ENCODE peak calls at places on chromosome 15, in five cellular contexts. W is AG09319, Z is lower lobe of right lung, X is MM.1S, T is A549. G is an unnamed sample.

GRCh38 chr15:60975951-60976350 is 253.2 kb downstream of the RORA start:
- DNase-seq in W (no peak), Z (no peak), X (no peak), T (no peak), G (no peak)

GRCh38 chr15:77983708-77984445 is 93.6 kb downstream of the TBC1D2B start:
- DNase-seq in W (no peak), Z (no peak), X (no peak), T (no peak), G (peak)

GRCh38 chr15:67746450-67746849 is 78.9 kb upstream of the SKOR1 start:
- DNase-seq in W (no peak), Z (no peak), X (no peak), T (no peak), G (peak)

GRCh38 chr15:39498642-39499041 is 82.2 kb upstream of the THBS1 start:
- DNase-seq in W (no peak), Z (no peak), X (no peak), T (no peak), G (no peak)

GRCh38 chr15:80856400-80856799 is 77.2 kb downstream of the CEMIP start:
- DNase-seq in W (no peak), Z (no peak), X (no peak), T (peak), G (peak)

GRCh38 chr15:80978685-80979084 is 10.9 kb downstream of the MESD start:
- DNase-seq in W (no peak), Z (no peak), X (no peak), T (no peak), G (no peak)

GRCh38 chr15:47794266-47794914 is 77.1 kb downstream of the SEMA6D start:
- DNase-seq in W (no peak), Z (no peak), X (no peak), T (no peak), G (no peak)

GRCh38 chr15:48696627-48697312 is 51.3 kb upstream of the FBN1 start:
- DNase-seq in W (no peak), Z (no peak), X (no peak), T (no peak), G (no peak)

GRCh38 chr15:99085413-99086326 is 19.2 kb upstream of the SYNM start:
- DNase-seq in W (no peak), Z (no peak), X (no peak), T (no peak), G (no peak)

GRCh38 chr15:70853270-70853854 is 595 bp downstream of the LARP6 start:
- DNase-seq in W (no peak), Z (no peak), X (no peak), T (peak), G (peak)

GRCh38 chr15:52095597-52096262 is 16.8 kb downstream of the BCL2L10 start:
- DNase-seq in W (peak), Z (no peak), X (no peak), T (peak), G (no peak)

GRCh38 chr15:89112341-89112971 is 24.2 kb downstream of the ABHD2 start:
- DNase-seq in W (no peak), Z (no peak), X (peak), T (no peak), G (no peak)

GRCh38 chr15:47746516-47746915 is 29.2 kb downstream of the SEMA6D start:
- DNase-seq in W (no peak), Z (no peak), X (no peak), T (no peak), G (no peak)

GRCh38 chr15:71634820-71635219 is 175.5 kb upstream of the NR2E3 start:
- DNase-seq in W (peak), Z (no peak), X (peak), T (no peak), G (no peak)

GRCh38 chr15:71151061-71151460 is 35.8 kb downstream of the THSD4 start:
- DNase-seq in W (peak), Z (no peak), X (no peak), T (no peak), G (no peak)

GRCh38 chr15:33729648-33730047 is 238.6 kb upstream of the CHRM5 start:
- DNase-seq in W (no peak), Z (no peak), X (no peak), T (peak), G (no peak)
- TF ChIP-seq CTCF in W (no peak), Z (no peak), X (peak), T (peak), G (no peak)

GRCh38 chr15:100910119-100910518 is 9.0 kb upstream of the LRRK1 start:
- DNase-seq in W (no peak), Z (no peak), X (no peak), T (no peak), G (no peak)
- TF ChIP-seq CTCF in W (peak), Z (no peak), X (no peak), T (peak), G (no peak)

GRCh38 chr15:42066764-42067415 is 27.5 kb downstream of the PLA2G4D start:
- DNase-seq in W (no peak), Z (no peak), X (no peak), T (no peak), G (no peak)
- TF ChIP-seq CTCF in W (no peak), Z (no peak), X (no peak), T (no peak), G (peak)

DNA sequence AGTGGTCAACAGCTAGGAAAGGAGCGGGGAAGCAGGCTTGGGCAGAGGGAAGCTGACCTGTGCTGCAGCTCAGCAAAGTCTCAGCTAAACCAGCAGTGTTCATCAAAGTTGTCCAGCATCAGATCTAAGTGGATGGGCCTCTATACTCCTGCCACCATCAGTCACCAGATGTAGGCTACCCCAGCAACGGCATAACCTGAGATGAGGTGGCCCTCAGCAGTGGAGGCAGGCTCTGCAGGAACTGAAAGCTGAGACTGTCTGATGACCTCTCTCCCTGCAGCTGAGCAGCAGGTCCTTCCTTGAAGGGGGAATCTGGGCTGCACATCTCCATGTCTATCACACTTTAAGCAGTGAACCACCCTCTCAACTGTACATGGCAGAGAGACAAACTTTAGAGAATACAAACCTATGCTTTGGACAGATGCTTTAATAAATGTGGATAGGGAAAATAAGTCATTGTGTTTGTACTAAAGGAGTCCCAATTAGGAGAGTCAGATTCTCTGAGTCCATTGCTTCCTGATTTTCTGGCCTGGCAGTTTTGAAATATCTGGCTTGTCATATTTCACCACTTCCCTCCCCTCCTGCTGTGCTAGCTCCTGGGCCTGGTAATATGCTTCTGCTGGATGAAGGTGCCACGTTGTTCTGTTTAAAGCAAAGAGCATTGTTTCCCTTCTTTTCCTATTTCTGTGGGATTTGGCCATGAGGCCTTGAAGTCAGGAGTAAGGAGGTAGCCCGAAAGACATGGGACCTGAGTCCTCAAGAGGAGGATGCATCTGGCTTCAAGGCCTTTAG is 11.1 kb upstream of the PSTPIP1 start:
- DNase-seq in W (no peak), Z (no peak), X (no peak), T (no peak), G (no peak)
- TF ChIP-seq CTCF in W (no peak), Z (no peak), X (no peak), T (no peak), G (no peak)

DNA sequence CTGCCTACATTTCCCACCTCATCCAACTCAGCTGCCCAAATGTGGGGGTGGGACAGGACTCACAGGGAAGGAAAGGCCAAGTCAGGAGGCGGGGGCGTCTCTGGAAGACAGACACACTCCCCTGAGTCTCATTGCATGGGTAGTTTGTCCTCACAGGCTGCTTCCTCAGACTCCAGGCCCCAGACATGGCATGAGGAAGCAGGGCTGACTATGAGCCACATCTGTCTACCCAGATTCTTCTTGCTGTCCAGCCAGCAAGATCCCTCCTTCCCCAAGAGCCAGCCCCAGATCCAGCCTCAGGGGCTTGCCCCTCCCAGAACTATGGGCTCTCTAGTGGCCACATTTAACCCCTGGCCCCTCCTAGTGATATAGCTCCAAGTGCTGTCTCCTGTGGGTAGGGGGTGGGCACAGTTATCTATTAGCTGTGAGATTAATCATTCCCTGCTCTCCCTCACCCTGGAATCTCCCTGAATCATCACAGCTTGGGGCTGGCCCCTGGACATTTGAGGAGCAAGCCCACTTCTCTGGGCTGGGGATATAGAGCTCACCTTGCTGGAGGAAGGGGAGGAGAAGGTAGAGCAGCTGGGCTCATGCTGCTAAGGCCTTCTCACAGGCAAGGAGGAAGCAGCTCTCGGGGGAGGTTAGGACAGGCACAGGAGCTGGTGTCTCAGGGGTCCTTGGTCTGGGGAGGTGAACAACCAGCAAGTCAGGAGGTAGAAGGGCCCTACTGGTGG is 2.1 kb upstream of the CCDC33 start:
- DNase-seq in W (no peak), Z (no peak), X (no peak), T (no peak), G (no peak)
- TF ChIP-seq CTCF in W (no peak), Z (no peak), X (no peak), T (no peak), G (no peak)

GRCh38 chr15:65386886-65387285 is 9.1 kb upstream of the IGDCC3 start:
- DNase-seq in W (no peak), Z (no peak), X (no peak), T (no peak), G (no peak)
- TF ChIP-seq CTCF in W (no peak), Z (no peak), X (no peak), T (no peak), G (no peak)

DNA sequence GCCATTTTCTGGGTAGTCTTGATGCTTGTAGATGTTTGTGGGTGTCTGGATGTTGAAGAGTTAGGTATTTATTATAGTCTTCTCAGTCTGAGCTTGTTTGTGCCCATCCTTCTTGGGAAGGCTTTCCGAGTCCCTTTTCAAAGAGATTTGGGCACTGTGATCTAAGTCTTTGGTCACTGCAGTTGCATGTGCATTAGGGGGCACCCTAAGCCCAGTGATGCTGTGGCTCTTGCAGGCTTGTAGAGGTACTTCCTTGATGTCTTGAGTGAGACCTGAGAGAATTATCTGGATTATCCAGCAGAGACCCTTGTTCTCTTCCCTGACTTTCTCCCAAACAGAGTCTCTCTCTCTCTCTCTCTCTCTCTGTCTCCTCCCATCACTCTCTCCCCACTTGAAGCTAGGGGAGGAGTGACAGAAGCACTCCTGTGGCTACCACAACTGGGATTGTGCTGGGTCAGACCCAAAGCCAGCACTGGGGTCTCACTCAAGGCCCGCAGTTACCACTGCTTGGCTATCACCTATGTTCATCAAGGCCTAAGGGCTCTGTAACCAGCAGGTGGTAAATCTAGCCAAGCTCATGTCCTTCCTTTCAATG is 68.5 kb downstream of the TMCO5A start:
- DNase-seq in W (peak), Z (peak), X (peak), T (no peak), G (peak)
- TF ChIP-seq CTCF in W (peak), Z (peak), X (peak), T (peak), G (no peak)